ENCODE peak calls at places on chromosome 22, in six cellular contexts. Y, R, P, U, O and D are unnamed samples.

GRCh38 chr22:44329179-44329796 is 16.5 kb upstream of the SHISAL1 start:
- DNase-seq in P (no peak), R (no peak), Y (no peak), O (no peak), U (no peak), D (peak)

GRCh38 chr22:36461665-36462474 is 19.6 kb downstream of the TXN2 start:
- DNase-seq in R (peak), Y (no peak), O (peak), P (peak), U (no peak), D (no peak)

GRCh38 chr22:37887610-37888378 is 18.3 kb upstream of the MICALL1 start:
- DNase-seq in Y (no peak), P (no peak), R (peak), U (no peak), O (no peak), D (no peak)

GRCh38 chr22:28600546-28601143 is 79.0 kb downstream of the TTC28 start:
- DNase-seq in U (peak), P (no peak), O (peak), R (no peak), Y (peak), D (no peak)

GRCh38 chr22:21632237-21632895 is at the start of gene CCDC116:
- DNase-seq in U (peak), Y (no peak), R (no peak), P (no peak), O (peak), D (no peak)

GRCh38 chr22:43128116-43128515 is 15.1 kb downstream of the MCAT start:
- DNase-seq in U (no peak), Y (no peak), O (no peak), P (no peak), R (no peak), D (no peak)

GRCh38 chr22:24435861-24436351 is 8.5 kb downstream of the ADORA2A start:
- DNase-seq in U (no peak), R (no peak), O (no peak), P (no peak), Y (no peak), D (no peak)

GRCh38 chr22:46797355-46797754 is 34.9 kb downstream of the TBC1D22A start:
- DNase-seq in R (no peak), O (peak), P (no peak), Y (no peak), U (peak), D (no peak)

GRCh38 chr22:28942801-28943500 is 59.6 kb downstream of the ZNRF3 start:
- DNase-seq in R (no peak), P (no peak), Y (no peak), U (no peak), O (no peak), D (no peak)

GRCh38 chr22:28958611-28959010 is 75.2 kb downstream of the ZNRF3 start:
- DNase-seq in U (no peak), O (no peak), P (no peak), Y (no peak), R (no peak), D (no peak)

GRCh38 chr22:37281646-37282384 is 493 bp upstream of the CYTH4 start:
- DNase-seq in U (no peak), P (no peak), O (no peak), Y (no peak), R (no peak), D (no peak)

GRCh38 chr22:38314140-38314991 is 2.9 kb downstream of the CSNK1E start:
- DNase-seq in P (no peak), Y (no peak), U (no peak), O (no peak), R (no peak), D (no peak)

GRCh38 chr22:39699631-39700348 is 129.2 kb downstream of the CACNA1I start:
- DNase-seq in Y (no peak), U (no peak), O (no peak), P (no peak), R (no peak), D (no peak)

GRCh38 chr22:26922804-26923203 is 265.4 kb downstream of the MIAT start:
- DNase-seq in U (peak), R (no peak), P (no peak), Y (no peak), O (no peak), D (no peak)

GRCh38 chr22:27397948-27398330 is 403.6 kb downstream of the MN1 start:
- DNase-seq in U (no peak), P (no peak), R (no peak), Y (no peak), O (no peak), D (no peak)

GRCh38 chr22:35842954-35843353 is 125.3 kb downstream of the APOL5 start:
- DNase-seq in Y (peak), O (peak), P (no peak), U (peak), R (no peak), D (no peak)

GRCh38 chr22:12697441-12697840 is 2830.6 kb upstream of the OR11H1 start:
- DNase-seq in U (no peak), Y (no peak), R (no peak), P (no peak), O (no peak), D (no peak)

GRCh38 chr22:29717789-29718188 is 2.0 kb upstream of the CABP7 start:
- DNase-seq in Y (no peak), R (no peak), U (no peak), P (no peak), O (no peak), D (no peak)

GRCh38 chr22:11066458-11067285 is 4461.3 kb upstream of the OR11H1 start:
- DNase-seq in U (peak), O (no peak), P (no peak), R (no peak), Y (no peak), D (no peak)

GRCh38 chr22:38871360-38872171 is 450 bp downstream of the CBX6 start:
- DNase-seq in Y (no peak), U (peak), R (no peak), O (no peak), P (no peak), D (no peak)

GRCh38 chr22:28019360-28019759 is 100.3 kb upstream of the PITPNB start:
- DNase-seq in U (no peak), R (no peak), Y (no peak), O (no peak), P (no peak), D (no peak)

GRCh38 chr22:47567126-47567730 is 804.8 kb downstream of the TBC1D22A start:
- DNase-seq in O (no peak), U (no peak), Y (no peak), P (no peak), R (no peak), D (no peak)

GRCh38 chr22:36028646-36029405 is at the start of gene RBFOX2:
- DNase-seq in O (peak), P (peak), Y (peak), U (peak), R (peak), D (no peak)

GRCh38 chr22:21641417-21641794 is 696 bp upstream of the SDF2L1 start:
- DNase-seq in U (peak), Y (no peak), R (no peak), O (peak), P (no peak), D (no peak)

GRCh38 chr22:32069579-32070372 is 26.7 kb downstream of the SLC5A1 start:
- DNase-seq in O (no peak), R (no peak), U (no peak), P (no peak), Y (no peak), D (no peak)

GRCh38 chr22:39289445-39290247 is 29.8 kb downstream of the RPL3 start:
- DNase-seq in R (no peak), P (no peak), Y (no peak), O (no peak), U (no peak), D (no peak)

GRCh38 chr22:44538518-44539315 is 40.7 kb upstream of the RTL6 start:
- DNase-seq in P (no peak), O (no peak), Y (no peak), U (no peak), R (no peak), D (no peak)

GRCh38 chr22:33666249-33666648 is 254.0 kb downstream of the LARGE1 start:
- DNase-seq in U (no peak), P (no peak), R (no peak), Y (no peak), O (no peak), D (no peak)

GRCh38 chr22:37409557-37409956 is 17.7 kb downstream of the ELFN2 start:
- DNase-seq in R (no peak), U (no peak), P (no peak), O (no peak), Y (no peak), D (no peak)

GRCh38 chr22:32328306-32329201 is 29.1 kb upstream of the RFPL3 start:
- DNase-seq in P (no peak), R (no peak), Y (no peak), O (no peak), U (no peak), D (no peak)

GRCh38 chr22:29936186-29936585 is 53.2 kb downstream of the MTMR3 start:
- DNase-seq in R (no peak), P (no peak), Y (no peak), O (no peak), U (no peak), D (no peak)

GRCh38 chr22:48871176-48871840 is 956.4 kb downstream of the BRD1 start:
- DNase-seq in O (no peak), Y (no peak), R (no peak), P (no peak), U (no peak), D (no peak)

GRCh38 chr22:32050678-32051515 is 7.8 kb downstream of the SLC5A1 start:
- DNase-seq in R (no peak), Y (peak), O (peak), U (peak), P (no peak), D (peak)

GRCh38 chr22:36864454-36865215 is 3.8 kb downstream of the NCF4 start:
- DNase-seq in R (no peak), O (no peak), P (no peak), U (no peak), Y (no peak), D (no peak)

GRCh38 chr22:33188316-33188715 is 130.1 kb upstream of the SYN3 start:
- DNase-seq in P (no peak), R (peak), Y (no peak), U (no peak), O (no peak), D (no peak)

GRCh38 chr22:34281738-34282137 is 361.5 kb upstream of the LARGE1 start:
- DNase-seq in Y (no peak), P (no peak), U (no peak), O (no peak), R (no peak), D (no peak)

GRCh38 chr22:21457023-21457787 is 10.0 kb upstream of the TMEM191C start:
- DNase-seq in P (no peak), O (peak), R (no peak), U (no peak), Y (no peak), D (no peak)

GRCh38 chr22:37608477-37609239 is at the start of gene GGA1:
- DNase-seq in R (peak), U (peak), P (peak), Y (peak), O (peak), D (no peak)

GRCh38 chr22:28710112-28710888 is 30.7 kb upstream of the TTC28 start:
- DNase-seq in R (no peak), Y (no peak), O (peak), U (no peak), P (no peak), D (no peak)

DNA sequence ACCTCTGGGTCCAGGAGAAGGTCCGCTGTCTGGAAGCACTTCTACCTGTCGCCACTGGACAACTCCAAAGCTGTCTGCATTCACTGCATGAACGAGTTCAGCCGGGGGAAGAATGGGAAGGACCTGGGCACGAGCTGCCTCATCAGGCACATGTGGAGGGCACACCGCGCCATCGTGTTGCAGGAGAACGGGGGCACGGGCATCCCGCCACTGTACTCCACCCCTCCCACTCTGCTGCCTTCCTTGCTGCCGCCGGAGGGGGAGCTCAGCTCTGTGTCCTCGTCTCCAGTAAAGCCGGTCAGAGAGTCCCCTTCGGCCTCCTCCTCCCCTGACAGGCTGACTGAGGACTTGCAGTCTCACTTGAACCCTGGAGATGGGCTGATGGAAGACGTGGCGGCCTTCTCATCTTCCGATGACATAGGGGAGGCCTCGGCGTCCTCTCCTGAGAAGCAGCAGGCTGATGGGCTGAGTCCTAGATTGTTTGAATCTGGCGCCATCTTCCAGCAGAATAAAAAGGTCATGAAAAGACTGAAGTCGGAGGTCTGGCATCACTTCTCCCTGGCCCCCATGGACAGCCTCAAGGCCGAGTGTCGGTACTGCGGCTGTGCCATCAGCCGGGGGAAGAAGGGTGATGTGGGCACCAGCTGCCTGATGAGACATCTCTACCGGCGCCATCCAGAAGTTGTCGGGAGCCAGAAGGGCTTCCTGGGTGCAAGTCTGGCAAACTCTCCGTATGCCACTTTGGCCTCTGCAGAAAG is 31.0 kb downstream of the ZBED4 start:
- DNase-seq in U (no peak), R (no peak), P (no peak), Y (no peak), O (no peak), D (no peak)
- TF ChIP-seq ZNF274 in U (no peak), R (no peak), P (no peak), Y (no peak), O (no peak), D (no peak)

DNA sequence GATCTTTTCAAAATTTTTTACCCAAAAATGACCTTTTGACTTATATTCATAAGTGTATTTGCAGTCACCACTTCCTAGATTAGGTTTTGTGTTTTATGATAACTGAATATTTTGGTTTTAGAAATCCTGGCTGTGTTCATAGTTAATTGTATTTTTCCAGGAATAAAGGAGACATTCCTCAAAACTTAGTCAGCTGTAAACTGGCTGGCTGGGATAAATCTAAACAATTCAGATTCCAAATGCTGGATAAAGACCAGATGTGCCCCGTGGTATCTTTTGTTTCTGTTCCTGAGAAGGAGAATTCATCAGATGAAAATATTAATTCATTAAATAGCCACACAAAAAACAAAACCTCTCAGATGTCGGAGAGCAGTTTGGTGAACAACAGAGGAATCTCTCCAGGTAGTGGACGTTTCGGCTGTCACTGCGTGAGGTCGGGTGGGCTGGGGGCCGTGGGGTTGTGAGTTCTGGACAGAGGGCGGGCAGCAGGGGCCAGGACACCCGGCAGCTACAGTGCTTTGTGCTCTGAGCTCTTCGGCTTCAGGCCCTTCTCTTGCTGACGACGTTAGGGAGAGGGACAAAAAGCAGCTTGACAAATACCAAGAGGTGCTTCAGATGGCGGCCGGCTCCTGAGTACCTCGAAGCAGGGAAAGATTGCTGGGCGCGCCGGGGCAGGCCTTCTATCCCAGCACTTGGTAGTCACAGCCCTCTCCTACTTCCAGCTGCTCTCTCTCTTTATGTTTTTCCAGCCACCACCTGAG is 24.6 kb downstream of the MOV10L1 start:
- DNase-seq in O (no peak), R (no peak), U (no peak), Y (no peak), P (no peak), D (no peak)
- H3K9ac ChIP-seq in O (no peak), R (no peak), U (no peak), Y (no peak), P (no peak), D (no peak)

DNA sequence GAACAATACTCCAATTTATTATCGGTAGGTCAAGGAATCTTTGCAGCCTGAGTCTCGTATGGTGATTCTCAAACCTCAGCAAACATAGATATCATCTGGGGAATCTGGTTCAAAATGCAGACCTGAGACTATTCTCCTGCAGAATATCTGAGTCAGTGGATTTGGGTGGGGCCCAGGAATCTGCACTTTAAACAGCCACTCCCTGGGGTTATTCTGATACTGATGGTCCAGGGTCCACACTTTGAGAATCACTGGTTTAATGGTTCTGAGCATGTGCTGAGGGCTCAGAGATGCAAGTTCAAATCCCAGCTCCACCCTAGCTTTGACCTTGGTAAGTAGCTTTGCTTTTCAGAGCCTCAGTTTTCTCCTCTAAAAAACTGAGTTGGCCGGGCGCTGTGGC is 53.5 kb upstream of the GRK3 start:
- DNase-seq in U (no peak), R (no peak), O (no peak), P (no peak), Y (no peak), D (no peak)
- TF ChIP-seq ZNF274 in U (no peak), R (no peak), O (no peak), P (no peak), Y (no peak), D (no peak)

GRCh38 chr22:41175546-41175945 is 29.6 kb upstream of the L3MBTL2 start:
- DNase-seq in O (no peak), R (no peak), Y (no peak), P (no peak), U (no peak), D (no peak)

GRCh38 chr22:41177626-41178424 is 27.3 kb upstream of the L3MBTL2 start:
- DNase-seq in U (no peak), R (no peak), P (no peak), O (no peak), Y (no peak), D (no peak)

GRCh38 chr22:41177040-41177625 is 28.0 kb upstream of the L3MBTL2 start:
- DNase-seq in O (no peak), P (no peak), Y (no peak), U (no peak), R (no peak), D (no peak)

GRCh38 chr22:41169157-41169556 is 36.0 kb upstream of the L3MBTL2 start:
- DNase-seq in U (no peak), Y (no peak), P (no peak), R (no peak), O (no peak), D (no peak)

DNA sequence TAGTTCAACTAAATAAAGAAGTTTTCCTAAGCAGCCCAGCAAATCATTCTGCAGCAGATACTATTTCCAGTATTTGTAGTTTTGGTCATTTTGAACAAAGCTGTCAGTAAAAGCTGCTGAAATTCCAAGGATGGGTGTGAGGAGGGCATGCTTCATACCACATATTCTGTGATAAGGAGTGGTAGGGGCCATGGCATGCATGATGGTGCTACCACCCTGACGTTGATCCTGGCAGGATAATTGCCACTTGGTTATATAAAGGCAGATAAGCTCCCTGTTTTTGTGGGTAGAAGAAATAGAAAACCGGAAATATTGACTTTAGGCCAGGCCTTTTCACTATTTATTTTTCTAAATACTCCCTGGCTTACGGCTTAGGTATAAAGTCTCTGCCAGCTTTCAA is 33.1 kb upstream of the L3MBTL2 start:
- DNase-seq in P (no peak), Y (no peak), U (no peak), O (no peak), R (no peak), D (no peak)
- H3K9ac ChIP-seq in P (no peak), Y (no peak), U (no peak), O (no peak), R (no peak), D (no peak)

GRCh38 chr22:23414727-23415489 is 165.2 kb downstream of the IGLL1 start:
- DNase-seq in P (no peak), U (no peak), Y (no peak), R (no peak), O (no peak), D (no peak)
- TF ChIP-seq ZNF274 in P (no peak), U (no peak), Y (no peak), R (no peak), O (no peak), D (no peak)

GRCh38 chr22:45564349-45565030 is 61.8 kb downstream of the FBLN1 start:
- DNase-seq in Y (no peak), O (no peak), P (no peak), U (no peak), R (no peak), D (no peak)

GRCh38 chr22:45565171-45565570 is 62.5 kb downstream of the FBLN1 start:
- DNase-seq in O (no peak), U (no peak), Y (no peak), P (no peak), R (no peak), D (no peak)

GRCh38 chr22:45563362-45564040 is 60.8 kb downstream of the FBLN1 start:
- DNase-seq in P (no peak), O (no peak), Y (no peak), U (no peak), R (no peak), D (no peak)

GRCh38 chr22:45568213-45568612 is 65.5 kb downstream of the FBLN1 start:
- DNase-seq in P (no peak), Y (no peak), U (no peak), O (no peak), R (no peak), D (no peak)

GRCh38 chr22:45565973-45566372 is 63.3 kb downstream of the FBLN1 start:
- DNase-seq in R (no peak), Y (no peak), U (no peak), P (no peak), O (no peak), D (no peak)
- H3K9ac ChIP-seq in R (no peak), Y (no peak), U (no peak), P (no peak), O (no peak), D (no peak)